ENCODE peak calls at places on chromosomes 1 and 21, in six cellular contexts. V is fibroblast of lung; Z is CD8-positive, alpha-beta T cell; E is NCI-H69; T is EL; G is brain microvascular endothelial cell. K is an unnamed sample.

GRCh38 chr1:25543425-25544242 is at the start of gene LDLRAP1:
- DNase-seq in V (peak), G (peak), E (peak), T (peak), Z (peak), K (peak)

GRCh38 chr1:186183219-186183618 is 191.8 kb downstream of the TPR start:
- DNase-seq in G (peak), E (peak), T (peak), V (peak), Z (no peak), K (peak)

GRCh38 chr1:117919376-117919775 is 10.0 kb downstream of the GDAP2 start:
- DNase-seq in E (no peak), G (no peak), Z (no peak), T (no peak), V (no peak), K (no peak)

GRCh38 chr1:155120253-155120652 is 7.4 kb upstream of the EFNA1 start:
- DNase-seq in Z (no peak), V (no peak), G (no peak), T (no peak), E (no peak), K (peak)

GRCh38 chr1:154846921-154847442 is 23.1 kb downstream of the KCNN3 start:
- DNase-seq in Z (no peak), E (no peak), G (no peak), T (no peak), V (no peak), K (no peak)

GRCh38 chr1:87968259-87968955 is 639.7 kb downstream of the LMO4 start:
- DNase-seq in T (peak), Z (no peak), G (peak), E (no peak), V (peak), K (no peak)

GRCh38 chr1:25037174-25038074 is 107.3 kb upstream of the RUNX3 start:
- DNase-seq in G (peak), Z (peak), V (peak), T (peak), E (peak), K (no peak)

GRCh38 chr1:193951989-193952388 is 765.6 kb upstream of the B3GALT2 start:
- DNase-seq in E (no peak), Z (no peak), V (no peak), G (no peak), T (peak), K (no peak)

GRCh38 chr1:29145739-29146437 is 22.2 kb upstream of the TMEM200B start:
- DNase-seq in V (peak), T (peak), G (peak), Z (no peak), E (no peak), K (peak)

GRCh38 chr1:56758135-56758534 is 61.1 kb downstream of the FYB2 start:
- DNase-seq in V (no peak), G (no peak), Z (no peak), T (peak), E (peak), K (peak)

GRCh38 chr21:21547368-21547953 is 549.3 kb downstream of the NCAM2 start:
- DNase-seq in T (peak), Z (no peak), E (peak), V (peak), G (no peak), K (no peak)

GRCh38 chr1:84103197-84103992 is 40.7 kb upstream of the PRKACB start:
- DNase-seq in Z (no peak), E (peak), T (peak), G (peak), V (peak), K (peak)

GRCh38 chr1:219900201-219900600 is 28.2 kb downstream of the SLC30A10 start:
- DNase-seq in G (peak), Z (no peak), V (peak), E (no peak), T (no peak), K (no peak)

GRCh38 chr1:221444346-221444745 is 297.5 kb downstream of the DUSP10 start:
- DNase-seq in T (no peak), E (no peak), V (peak), G (no peak), Z (no peak), K (no peak)

GRCh38 chr1:2128189-2128901 is 66.2 kb downstream of the FAAP20 start:
- DNase-seq in Z (no peak), G (no peak), V (peak), E (no peak), T (no peak), K (peak)

GRCh38 chr1:150171801-150172200 is 22.1 kb downstream of the PLEKHO1 start:
- DNase-seq in V (no peak), T (no peak), E (no peak), G (no peak), Z (no peak), K (no peak)

GRCh38 chr1:182404764-182405163 is 4.3 kb upstream of the TEDDM1 start:
- DNase-seq in G (no peak), T (no peak), V (no peak), Z (no peak), E (peak), K (no peak)